ENCODE peak calls at places on chromosomes 16 and 17, in ten cellular contexts. One of them, this sample, is unnamed.
A peak's percentile ranks its signal among the peaks of the same experiment; 100 is the strongest.

GRCh38 chr17:65312718-65313382 is 175.7 kb downstream of the RGS9 start:
- DNase-seq in heart right ventricle: no peak
- DNase-seq in transverse colon: no peak
- DNase-seq in AG04450: no peak
- DNase-seq in glutamatergic neuron: no peak
- DNase-seq in A549: no peak
- DNase-seq in left ventricle myocardium inferior: no peak
- DNase-seq in progenitor cell of endocrine pancreas: no peak
- DNase-seq in body of pancreas: no peak
- DNase-seq in stomach: no peak
- DNase-seq in this sample: no peak

GRCh38 chr16:66979011-66979717 is 9.2 kb upstream of the CES4A start:
- DNase-seq in heart right ventricle: peak; percentile 40
- DNase-seq in transverse colon: no peak
- DNase-seq in AG04450: no peak
- DNase-seq in glutamatergic neuron: no peak
- DNase-seq in A549: no peak
- DNase-seq in left ventricle myocardium inferior: peak; percentile 48
- DNase-seq in progenitor cell of endocrine pancreas: no peak
- DNase-seq in body of pancreas: no peak
- DNase-seq in stomach: no peak
- DNase-seq in this sample: no peak

GRCh38 chr17:65918450-65918849 is 273.5 kb downstream of the CEP112 start:
- DNase-seq in heart right ventricle: no peak
- DNase-seq in transverse colon: no peak
- DNase-seq in AG04450: no peak
- DNase-seq in glutamatergic neuron: no peak
- DNase-seq in A549: no peak
- DNase-seq in left ventricle myocardium inferior: no peak
- DNase-seq in progenitor cell of endocrine pancreas: no peak
- DNase-seq in body of pancreas: no peak
- DNase-seq in stomach: no peak
- DNase-seq in this sample: no peak

GRCh38 chr17:65243838-65244237 is 106.7 kb downstream of the RGS9 start:
- DNase-seq in heart right ventricle: peak; percentile 11
- DNase-seq in transverse colon: no peak
- DNase-seq in AG04450: no peak
- DNase-seq in glutamatergic neuron: no peak
- DNase-seq in A549: no peak
- DNase-seq in left ventricle myocardium inferior: no peak
- DNase-seq in progenitor cell of endocrine pancreas: no peak
- DNase-seq in body of pancreas: no peak
- DNase-seq in stomach: no peak
- DNase-seq in this sample: no peak

GRCh38 chr16:64282181-64282580 is 839.7 kb downstream of the CDH11 start:
- DNase-seq in heart right ventricle: no peak
- DNase-seq in transverse colon: no peak
- DNase-seq in AG04450: no peak
- DNase-seq in glutamatergic neuron: no peak
- DNase-seq in A549: no peak
- DNase-seq in left ventricle myocardium inferior: no peak
- DNase-seq in progenitor cell of endocrine pancreas: no peak
- DNase-seq in body of pancreas: no peak
- DNase-seq in stomach: no peak
- DNase-seq in this sample: no peak

GRCh38 chr17:62775876-62776275 is 32.2 kb downstream of the MARCHF10 start:
- DNase-seq in heart right ventricle: no peak
- DNase-seq in transverse colon: no peak
- DNase-seq in AG04450: no peak
- DNase-seq in glutamatergic neuron: no peak
- DNase-seq in A549: no peak
- DNase-seq in left ventricle myocardium inferior: no peak
- DNase-seq in progenitor cell of endocrine pancreas: no peak
- DNase-seq in body of pancreas: no peak
- DNase-seq in stomach: no peak
- DNase-seq in this sample: no peak

GRCh38 chr16:22948603-22949368 is 134.8 kb downstream of the HS3ST2 start:
- DNase-seq in heart right ventricle: peak; percentile 68
- DNase-seq in transverse colon: peak; percentile 69
- DNase-seq in AG04450: peak; percentile 2
- DNase-seq in glutamatergic neuron: peak; percentile 81
- DNase-seq in A549: peak; percentile 80
- DNase-seq in left ventricle myocardium inferior: peak; percentile 39
- DNase-seq in progenitor cell of endocrine pancreas: peak; percentile 17
- DNase-seq in body of pancreas: peak; percentile 80
- DNase-seq in stomach: peak; percentile 57
- DNase-seq in this sample: peak; percentile 48

GRCh38 chr16:21946889-21947635 is 6.1 kb upstream of the UQCRC2 start:
- DNase-seq in heart right ventricle: no peak
- DNase-seq in transverse colon: no peak
- DNase-seq in AG04450: no peak
- DNase-seq in glutamatergic neuron: no peak
- DNase-seq in A549: no peak
- DNase-seq in left ventricle myocardium inferior: no peak
- DNase-seq in progenitor cell of endocrine pancreas: no peak
- DNase-seq in body of pancreas: no peak
- DNase-seq in stomach: no peak
- DNase-seq in this sample: no peak

GRCh38 chr17:80942360-80943345 is 49.0 kb upstream of the CHMP6 start:
- DNase-seq in heart right ventricle: peak; percentile 91
- DNase-seq in transverse colon: peak; percentile 88
- DNase-seq in AG04450: peak; percentile 33
- DNase-seq in glutamatergic neuron: peak; percentile 12
- DNase-seq in A549: no peak
- DNase-seq in left ventricle myocardium inferior: peak; percentile 95
- DNase-seq in progenitor cell of endocrine pancreas: no peak
- DNase-seq in body of pancreas: peak; percentile 50
- DNase-seq in stomach: peak; percentile 76
- DNase-seq in this sample: peak; percentile 68

GRCh38 chr17:78600181-78600651 is 23.0 kb upstream of the DNAH17 start:
- DNase-seq in heart right ventricle: peak; percentile 22
- DNase-seq in transverse colon: no peak
- DNase-seq in AG04450: no peak
- DNase-seq in glutamatergic neuron: no peak
- DNase-seq in A549: peak; percentile 67
- DNase-seq in left ventricle myocardium inferior: no peak
- DNase-seq in progenitor cell of endocrine pancreas: no peak
- DNase-seq in body of pancreas: no peak
- DNase-seq in stomach: no peak
- DNase-seq in this sample: no peak

GRCh38 chr17:78817123-78817522 is 23.5 kb downstream of the USP36 start:
- DNase-seq in heart right ventricle: no peak
- DNase-seq in transverse colon: no peak
- DNase-seq in AG04450: no peak
- DNase-seq in glutamatergic neuron: no peak
- DNase-seq in A549: no peak
- DNase-seq in left ventricle myocardium inferior: no peak
- DNase-seq in progenitor cell of endocrine pancreas: no peak
- DNase-seq in body of pancreas: no peak
- DNase-seq in stomach: no peak
- DNase-seq in this sample: no peak

GRCh38 chr17:49252148-49252682 is 21.6 kb upstream of the PHOSPHO1 start:
- DNase-seq in heart right ventricle: no peak
- DNase-seq in transverse colon: no peak
- DNase-seq in AG04450: no peak
- DNase-seq in glutamatergic neuron: no peak
- DNase-seq in A549: peak; percentile 59
- DNase-seq in left ventricle myocardium inferior: no peak
- DNase-seq in progenitor cell of endocrine pancreas: no peak
- DNase-seq in body of pancreas: no peak
- DNase-seq in stomach: no peak
- DNase-seq in this sample: no peak

GRCh38 chr17:31858647-31859486 is at the start of gene COPRS:
- DNase-seq in heart right ventricle: peak; percentile 90
- DNase-seq in transverse colon: peak; percentile 91
- DNase-seq in AG04450: peak; percentile 66
- DNase-seq in glutamatergic neuron: peak; percentile 90
- DNase-seq in A549: peak; percentile 87
- DNase-seq in left ventricle myocardium inferior: peak; percentile 93
- DNase-seq in progenitor cell of endocrine pancreas: peak; percentile 74
- DNase-seq in body of pancreas: peak; percentile 91
- DNase-seq in stomach: peak; percentile 91
- DNase-seq in this sample: peak; percentile 88

GRCh38 chr16:4984174-4985000 is 26.3 kb downstream of the SEC14L5 start:
- DNase-seq in heart right ventricle: no peak
- DNase-seq in transverse colon: no peak
- DNase-seq in AG04450: no peak
- DNase-seq in glutamatergic neuron: no peak
- DNase-seq in A549: no peak
- DNase-seq in left ventricle myocardium inferior: no peak
- DNase-seq in progenitor cell of endocrine pancreas: no peak
- DNase-seq in body of pancreas: no peak
- DNase-seq in stomach: no peak
- DNase-seq in this sample: no peak
- TF ChIP-seq CTCF in heart right ventricle: no peak
- TF ChIP-seq CTCF in transverse colon: no peak
- TF ChIP-seq CTCF in AG04450: no peak
- TF ChIP-seq CTCF in glutamatergic neuron: no peak
- TF ChIP-seq CTCF in A549: no peak
- TF ChIP-seq CTCF in left ventricle myocardium inferior: no peak
- TF ChIP-seq CTCF in progenitor cell of endocrine pancreas: no peak
- TF ChIP-seq CTCF in body of pancreas: no peak
- TF ChIP-seq CTCF in stomach: no peak
- TF ChIP-seq CTCF in this sample: no peak

GRCh38 chr17:35021520-35022380 is 41.4 kb downstream of the LIG3 start:
- DNase-seq in heart right ventricle: no peak
- DNase-seq in transverse colon: no peak
- DNase-seq in AG04450: no peak
- DNase-seq in glutamatergic neuron: no peak
- DNase-seq in A549: no peak
- DNase-seq in left ventricle myocardium inferior: no peak
- DNase-seq in progenitor cell of endocrine pancreas: no peak
- DNase-seq in body of pancreas: no peak
- DNase-seq in stomach: no peak
- DNase-seq in this sample: no peak

GRCh38 chr17:35019386-35020179 is 39.3 kb downstream of the LIG3 start:
- DNase-seq in heart right ventricle: no peak
- DNase-seq in transverse colon: no peak
- DNase-seq in AG04450: no peak
- DNase-seq in glutamatergic neuron: no peak
- DNase-seq in A549: no peak
- DNase-seq in left ventricle myocardium inferior: no peak
- DNase-seq in progenitor cell of endocrine pancreas: no peak
- DNase-seq in body of pancreas: no peak
- DNase-seq in stomach: no peak
- DNase-seq in this sample: no peak

GRCh38 chr17:35016369-35016768 is 36.1 kb downstream of the LIG3 start:
- DNase-seq in heart right ventricle: no peak
- DNase-seq in transverse colon: no peak
- DNase-seq in AG04450: no peak
- DNase-seq in glutamatergic neuron: no peak
- DNase-seq in A549: no peak
- DNase-seq in left ventricle myocardium inferior: no peak
- DNase-seq in progenitor cell of endocrine pancreas: no peak
- DNase-seq in body of pancreas: no peak
- DNase-seq in stomach: no peak
- DNase-seq in this sample: no peak

GRCh38 chr17:35018814-35019213 is 38.5 kb downstream of the LIG3 start:
- DNase-seq in heart right ventricle: no peak
- DNase-seq in transverse colon: no peak
- DNase-seq in AG04450: no peak
- DNase-seq in glutamatergic neuron: no peak
- DNase-seq in A549: no peak
- DNase-seq in left ventricle myocardium inferior: no peak
- DNase-seq in progenitor cell of endocrine pancreas: no peak
- DNase-seq in body of pancreas: no peak
- DNase-seq in stomach: no peak
- DNase-seq in this sample: no peak

GRCh38 chr17:35017021-35017420 is 36.7 kb downstream of the LIG3 start:
- DNase-seq in heart right ventricle: no peak
- DNase-seq in transverse colon: no peak
- DNase-seq in AG04450: no peak
- DNase-seq in glutamatergic neuron: no peak
- DNase-seq in A549: no peak
- DNase-seq in left ventricle myocardium inferior: no peak
- DNase-seq in progenitor cell of endocrine pancreas: no peak
- DNase-seq in body of pancreas: no peak
- DNase-seq in stomach: no peak
- DNase-seq in this sample: no peak
- TF ChIP-seq CTCF in heart right ventricle: no peak
- TF ChIP-seq CTCF in transverse colon: no peak
- TF ChIP-seq CTCF in AG04450: no peak
- TF ChIP-seq CTCF in glutamatergic neuron: no peak
- TF ChIP-seq CTCF in A549: no peak
- TF ChIP-seq CTCF in left ventricle myocardium inferior: no peak
- TF ChIP-seq CTCF in progenitor cell of endocrine pancreas: no peak
- TF ChIP-seq CTCF in body of pancreas: no peak
- TF ChIP-seq CTCF in stomach: no peak
- TF ChIP-seq CTCF in this sample: no peak

DNA sequence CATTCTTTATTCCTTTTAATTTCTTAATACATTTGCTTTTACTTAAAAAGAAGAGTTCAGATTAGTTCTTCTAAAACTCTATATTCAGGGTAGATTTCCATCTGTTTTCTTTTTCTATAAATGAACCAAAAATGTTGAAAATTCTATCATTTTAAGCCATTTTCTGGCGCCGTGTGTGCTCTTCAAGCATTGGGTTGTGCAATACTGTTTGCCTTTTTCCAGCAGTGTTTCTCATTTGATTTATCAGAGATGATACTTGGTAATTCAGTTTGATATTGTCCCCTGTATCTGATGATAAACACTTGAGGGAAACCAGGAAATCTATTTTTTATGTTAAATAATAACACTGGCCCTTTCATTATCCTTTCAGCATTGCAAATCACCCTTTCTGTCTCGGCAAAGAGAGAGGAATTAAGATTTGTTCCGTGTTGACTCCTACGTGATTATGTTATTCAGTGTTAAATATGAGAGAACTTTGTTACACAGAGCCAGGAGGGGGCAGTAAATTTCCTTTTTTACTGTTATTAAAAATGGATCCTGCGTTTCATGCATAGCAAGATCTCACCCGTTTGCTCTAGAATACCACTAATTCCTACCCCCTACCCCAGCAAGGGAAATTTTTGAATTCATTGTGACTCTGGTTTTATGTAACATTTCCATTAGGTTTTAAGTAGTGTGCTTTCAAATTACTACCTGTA is 606.9 kb upstream of the RBFOX1 start:
- DNase-seq in heart right ventricle: no peak
- DNase-seq in transverse colon: no peak
- DNase-seq in AG04450: no peak
- DNase-seq in glutamatergic neuron: no peak
- DNase-seq in A549: peak; percentile 1
- DNase-seq in left ventricle myocardium inferior: no peak
- DNase-seq in progenitor cell of endocrine pancreas: no peak
- DNase-seq in body of pancreas: no peak
- DNase-seq in stomach: no peak
- DNase-seq in this sample: no peak
- TF ChIP-seq CTCF in heart right ventricle: no peak
- TF ChIP-seq CTCF in transverse colon: no peak
- TF ChIP-seq CTCF in AG04450: no peak
- TF ChIP-seq CTCF in glutamatergic neuron: no peak
- TF ChIP-seq CTCF in A549: no peak
- TF ChIP-seq CTCF in left ventricle myocardium inferior: no peak
- TF ChIP-seq CTCF in progenitor cell of endocrine pancreas: peak; percentile 49
- TF ChIP-seq CTCF in body of pancreas: no peak
- TF ChIP-seq CTCF in stomach: no peak
- TF ChIP-seq CTCF in this sample: peak; percentile 21

DNA sequence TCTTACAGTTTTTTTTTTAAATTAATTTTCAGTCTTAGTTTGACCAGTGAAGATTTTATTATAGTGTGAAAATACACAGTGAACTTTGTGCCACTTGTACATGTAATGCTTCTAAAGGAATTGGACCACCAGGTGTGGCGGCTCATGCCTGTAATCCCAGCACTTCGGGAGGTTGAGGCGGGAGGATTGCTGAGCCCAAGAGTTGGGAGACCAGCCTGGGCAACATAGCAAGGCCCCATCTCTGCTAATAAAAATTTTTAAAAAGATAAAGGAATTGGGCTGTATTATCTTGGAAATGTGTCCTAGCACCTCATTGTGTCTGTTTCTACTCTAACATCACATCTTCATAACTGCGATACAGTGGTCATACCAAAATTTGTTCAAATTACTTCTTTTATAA is 3.8 kb downstream of the IST1 start:
- DNase-seq in heart right ventricle: no peak
- DNase-seq in transverse colon: no peak
- DNase-seq in AG04450: no peak
- DNase-seq in glutamatergic neuron: no peak
- DNase-seq in A549: no peak
- DNase-seq in left ventricle myocardium inferior: no peak
- DNase-seq in progenitor cell of endocrine pancreas: no peak
- DNase-seq in body of pancreas: no peak
- DNase-seq in stomach: no peak
- DNase-seq in this sample: no peak
- TF ChIP-seq CTCF in heart right ventricle: no peak
- TF ChIP-seq CTCF in transverse colon: no peak
- TF ChIP-seq CTCF in AG04450: no peak
- TF ChIP-seq CTCF in glutamatergic neuron: no peak
- TF ChIP-seq CTCF in A549: no peak
- TF ChIP-seq CTCF in left ventricle myocardium inferior: no peak
- TF ChIP-seq CTCF in progenitor cell of endocrine pancreas: no peak
- TF ChIP-seq CTCF in body of pancreas: no peak
- TF ChIP-seq CTCF in stomach: no peak
- TF ChIP-seq CTCF in this sample: no peak

This sample was measured in prostate gland.